ENCODE peak calls at places on chromosome 15, in eight cellular contexts. One of them, this sample, is unnamed. For H3K36me3, the result is how much of the 10 kb centered on the place peaks cover.

GRCh38 chr15:77144492-77145070 is 73.7 kb upstream of the TSPAN3 start:
- DNase-seq in cardiac muscle cell: peak
- DNase-seq in heart right ventricle: no peak
- DNase-seq in stomach: no peak
- DNase-seq in gastrocnemius medialis: no peak
- DNase-seq in heart left ventricle: no peak
- DNase-seq in breast epithelium: no peak
- DNase-seq in kidney: no peak
- DNase-seq in this sample: no peak

GRCh38 chr15:71079208-71080044 is 35.8 kb upstream of the THSD4 start:
- DNase-seq in cardiac muscle cell: peak
- DNase-seq in heart right ventricle: no peak
- DNase-seq in stomach: peak
- DNase-seq in gastrocnemius medialis: no peak
- DNase-seq in heart left ventricle: no peak
- DNase-seq in breast epithelium: no peak
- DNase-seq in kidney: no peak
- DNase-seq in this sample: no peak

GRCh38 chr15:72962054-72962702 is 90.1 kb upstream of the NEO1 start:
- DNase-seq in cardiac muscle cell: no peak
- DNase-seq in heart right ventricle: no peak
- DNase-seq in stomach: no peak
- DNase-seq in gastrocnemius medialis: no peak
- DNase-seq in heart left ventricle: no peak
- DNase-seq in breast epithelium: no peak
- DNase-seq in kidney: no peak
- DNase-seq in this sample: no peak

GRCh38 chr15:77457619-77458265 is 37.1 kb downstream of the HMG20A start:
- DNase-seq in cardiac muscle cell: peak
- DNase-seq in heart right ventricle: no peak
- DNase-seq in stomach: no peak
- DNase-seq in gastrocnemius medialis: no peak
- DNase-seq in heart left ventricle: no peak
- DNase-seq in breast epithelium: no peak
- DNase-seq in kidney: no peak
- DNase-seq in this sample: no peak

GRCh38 chr15:100718075-100718980 is 115.9 kb downstream of the ASB7 start:
- DNase-seq in cardiac muscle cell: no peak
- DNase-seq in heart right ventricle: peak
- DNase-seq in stomach: no peak
- DNase-seq in gastrocnemius medialis: no peak
- DNase-seq in heart left ventricle: peak
- DNase-seq in breast epithelium: peak
- DNase-seq in kidney: no peak
- DNase-seq in this sample: no peak

GRCh38 chr15:32683906-32684584 is 33.8 kb upstream of the GREM1 start:
- DNase-seq in cardiac muscle cell: peak
- DNase-seq in heart right ventricle: peak
- DNase-seq in stomach: no peak
- DNase-seq in gastrocnemius medialis: no peak
- DNase-seq in heart left ventricle: peak
- DNase-seq in breast epithelium: no peak
- DNase-seq in kidney: no peak
- DNase-seq in this sample: no peak

GRCh38 chr15:79378394-79379158 is 53.6 kb upstream of the MINAR1 start:
- DNase-seq in cardiac muscle cell: no peak
- DNase-seq in heart right ventricle: no peak
- DNase-seq in stomach: no peak
- DNase-seq in gastrocnemius medialis: no peak
- DNase-seq in heart left ventricle: no peak
- DNase-seq in breast epithelium: no peak
- DNase-seq in kidney: no peak
- DNase-seq in this sample: no peak

GRCh38 chr15:96079882-96080281 is 250.6 kb upstream of the NR2F2 start:
- DNase-seq in cardiac muscle cell: no peak
- DNase-seq in heart right ventricle: no peak
- DNase-seq in stomach: no peak
- DNase-seq in gastrocnemius medialis: no peak
- DNase-seq in heart left ventricle: no peak
- DNase-seq in breast epithelium: no peak
- DNase-seq in kidney: no peak
- DNase-seq in this sample: no peak

GRCh38 chr15:83206971-83207621 is 527 bp downstream of the HDGFL3 start:
- DNase-seq in cardiac muscle cell: peak
- DNase-seq in heart right ventricle: peak
- DNase-seq in stomach: peak
- DNase-seq in gastrocnemius medialis: no peak
- DNase-seq in heart left ventricle: peak
- DNase-seq in breast epithelium: no peak
- DNase-seq in kidney: peak
- DNase-seq in this sample: no peak

GRCh38 chr15:28098360-28098765 is 752 bp downstream of the OCA2 start:
- DNase-seq in cardiac muscle cell: no peak
- DNase-seq in heart right ventricle: no peak
- DNase-seq in stomach: no peak
- DNase-seq in gastrocnemius medialis: no peak
- DNase-seq in heart left ventricle: no peak
- DNase-seq in breast epithelium: no peak
- DNase-seq in kidney: peak
- DNase-seq in this sample: no peak

GRCh38 chr15:86570738-86571137 is 491.1 kb downstream of the AGBL1 start:
- DNase-seq in cardiac muscle cell: no peak
- DNase-seq in heart right ventricle: no peak
- DNase-seq in stomach: no peak
- DNase-seq in gastrocnemius medialis: no peak
- DNase-seq in heart left ventricle: no peak
- DNase-seq in breast epithelium: no peak
- DNase-seq in kidney: no peak
- DNase-seq in this sample: no peak
- H3K4me3 ChIP-seq in cardiac muscle cell: no peak
- H3K4me3 ChIP-seq in heart right ventricle: no peak
- H3K4me3 ChIP-seq in stomach: no peak
- H3K4me3 ChIP-seq in gastrocnemius medialis: no peak
- H3K4me3 ChIP-seq in heart left ventricle: no peak
- H3K4me3 ChIP-seq in breast epithelium: no peak
- H3K4me3 ChIP-seq in kidney: no peak
- H3K4me3 ChIP-seq in this sample: no peak

DNA sequence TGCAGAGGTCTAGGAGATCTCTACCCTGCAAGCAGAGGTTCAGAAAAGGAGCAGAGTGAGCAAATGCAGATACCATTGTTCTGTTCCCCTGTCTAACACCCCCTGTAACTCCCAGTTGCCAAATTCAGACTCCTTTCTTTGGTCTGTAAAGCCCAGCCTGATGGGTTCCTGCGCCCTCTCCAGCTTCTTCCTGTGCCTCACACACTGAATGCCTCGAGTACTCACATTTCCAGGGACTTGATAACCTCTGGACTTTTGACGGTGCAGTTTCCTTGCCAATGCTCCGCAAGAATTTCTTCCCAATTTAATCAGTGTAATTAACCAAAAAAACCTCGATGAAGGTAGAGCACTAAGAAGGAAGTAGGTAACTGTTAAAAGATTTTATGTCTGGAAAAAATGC is 19.3 kb downstream of the PDE8A start:
- DNase-seq in cardiac muscle cell: peak
- DNase-seq in heart right ventricle: no peak
- DNase-seq in stomach: no peak
- DNase-seq in gastrocnemius medialis: no peak
- DNase-seq in heart left ventricle: no peak
- DNase-seq in breast epithelium: no peak
- DNase-seq in kidney: no peak
- DNase-seq in this sample: no peak
- H3K36me3 ChIP-seq in cardiac muscle cell: under half
- H3K36me3 ChIP-seq in heart right ventricle: under half
- H3K36me3 ChIP-seq in stomach: under half
- H3K36me3 ChIP-seq in gastrocnemius medialis: under half
- H3K36me3 ChIP-seq in heart left ventricle: under half
- H3K36me3 ChIP-seq in breast epithelium: under half
- H3K36me3 ChIP-seq in kidney: under half
- H3K36me3 ChIP-seq in this sample: under half

GRCh38 chr15:69798481-69799315 is 299.0 kb downstream of the TLE3 start:
- DNase-seq in cardiac muscle cell: peak
- DNase-seq in heart right ventricle: no peak
- DNase-seq in stomach: peak
- DNase-seq in gastrocnemius medialis: no peak
- DNase-seq in heart left ventricle: peak
- DNase-seq in breast epithelium: no peak
- DNase-seq in kidney: no peak
- DNase-seq in this sample: no peak

GRCh38 chr15:69797615-69798014 is 300.1 kb downstream of the TLE3 start:
- DNase-seq in cardiac muscle cell: no peak
- DNase-seq in heart right ventricle: no peak
- DNase-seq in stomach: no peak
- DNase-seq in gastrocnemius medialis: no peak
- DNase-seq in heart left ventricle: no peak
- DNase-seq in breast epithelium: no peak
- DNase-seq in kidney: no peak
- DNase-seq in this sample: no peak

GRCh38 chr15:69794643-69795461 is 302.9 kb downstream of the TLE3 start:
- DNase-seq in cardiac muscle cell: peak
- DNase-seq in heart right ventricle: peak
- DNase-seq in stomach: no peak
- DNase-seq in gastrocnemius medialis: peak
- DNase-seq in heart left ventricle: no peak
- DNase-seq in breast epithelium: peak
- DNase-seq in kidney: peak
- DNase-seq in this sample: no peak

GRCh38 chr15:69795601-69796000 is 302.1 kb downstream of the TLE3 start:
- DNase-seq in cardiac muscle cell: no peak
- DNase-seq in heart right ventricle: no peak
- DNase-seq in stomach: no peak
- DNase-seq in gastrocnemius medialis: no peak
- DNase-seq in heart left ventricle: no peak
- DNase-seq in breast epithelium: no peak
- DNase-seq in kidney: no peak
- DNase-seq in this sample: no peak

DNA sequence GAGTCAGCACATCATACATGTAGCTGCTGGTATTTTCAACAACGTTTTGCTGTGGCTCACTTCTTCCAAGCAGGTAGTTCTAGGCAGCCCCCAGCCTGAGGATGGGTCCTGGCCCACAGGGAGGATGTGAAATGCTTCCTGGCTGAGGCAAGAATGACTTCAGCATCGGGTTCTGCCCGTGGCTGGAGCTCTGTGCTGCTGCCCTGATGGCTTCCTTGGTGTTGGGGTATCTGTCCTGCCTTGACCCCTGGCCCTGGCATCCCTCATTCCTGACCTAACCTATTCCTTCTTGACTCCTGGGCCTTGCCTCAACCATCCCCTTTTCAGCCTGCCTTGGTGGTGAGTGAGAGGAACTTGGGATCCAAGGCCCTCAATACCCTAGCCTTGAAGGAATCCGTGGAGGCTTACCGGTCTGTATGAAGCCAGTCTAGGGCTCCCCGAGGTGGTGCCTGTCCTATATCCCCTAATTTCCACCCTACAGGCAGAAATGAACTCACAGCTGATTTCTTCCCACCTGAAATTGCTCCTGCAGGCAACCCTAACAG is 300.6 kb downstream of the TLE3 start:
- DNase-seq in cardiac muscle cell: no peak
- DNase-seq in heart right ventricle: no peak
- DNase-seq in stomach: no peak
- DNase-seq in gastrocnemius medialis: no peak
- DNase-seq in heart left ventricle: no peak
- DNase-seq in breast epithelium: no peak
- DNase-seq in kidney: no peak
- DNase-seq in this sample: no peak
- H3K27ac ChIP-seq in cardiac muscle cell: no peak
- H3K27ac ChIP-seq in heart right ventricle: no peak
- H3K27ac ChIP-seq in stomach: no peak
- H3K27ac ChIP-seq in gastrocnemius medialis: no peak
- H3K27ac ChIP-seq in heart left ventricle: no peak
- H3K27ac ChIP-seq in breast epithelium: no peak
- H3K27ac ChIP-seq in kidney: no peak
- H3K27ac ChIP-seq in this sample: no peak

GRCh38 chr15:65068436-65068835 is 645 bp upstream of the RASL12 start:
- DNase-seq in cardiac muscle cell: no peak
- DNase-seq in heart right ventricle: no peak
- DNase-seq in stomach: no peak
- DNase-seq in gastrocnemius medialis: no peak
- DNase-seq in heart left ventricle: no peak
- DNase-seq in breast epithelium: no peak
- DNase-seq in kidney: no peak
- DNase-seq in this sample: no peak
- H3K4me3 ChIP-seq in cardiac muscle cell: no peak
- H3K4me3 ChIP-seq in heart right ventricle: peak
- H3K4me3 ChIP-seq in stomach: no peak
- H3K4me3 ChIP-seq in gastrocnemius medialis: peak
- H3K4me3 ChIP-seq in heart left ventricle: peak
- H3K4me3 ChIP-seq in breast epithelium: peak
- H3K4me3 ChIP-seq in kidney: peak
- H3K4me3 ChIP-seq in this sample: no peak

GRCh38 chr15:31373096-31373865 is 46.6 kb downstream of the KLF13 start:
- DNase-seq in cardiac muscle cell: no peak
- DNase-seq in heart right ventricle: peak
- DNase-seq in stomach: no peak
- DNase-seq in gastrocnemius medialis: no peak
- DNase-seq in heart left ventricle: no peak
- DNase-seq in breast epithelium: no peak
- DNase-seq in kidney: peak
- DNase-seq in this sample: no peak
- H3K36me3 ChIP-seq in cardiac muscle cell: under half
- H3K36me3 ChIP-seq in heart right ventricle: half or more
- H3K36me3 ChIP-seq in stomach: half or more
- H3K36me3 ChIP-seq in gastrocnemius medialis: under half
- H3K36me3 ChIP-seq in heart left ventricle: under half
- H3K36me3 ChIP-seq in breast epithelium: under half
- H3K36me3 ChIP-seq in kidney: under half
- H3K36me3 ChIP-seq in this sample: under half

This sample was measured in naive thymus-derived CD4-positive, alpha-beta T cell.